ENCODE peak calls at places on chromosomes 1 and 21, in four cellular contexts. G is K562, W is HepG2, B is H1. J is an unnamed sample.

GRCh38 chr1:234924450-234925355 is 203.9 kb downstream of the TOMM20 start:
- DNase-seq in B (no peak), W (no peak), G (no peak), J (no peak)

GRCh38 chr1:233019921-233020320 is 69.5 kb downstream of the NTPCR start:
- DNase-seq in W (no peak), B (no peak), G (no peak), J (no peak)

GRCh38 chr1:100423832-100424337 is 71.6 kb downstream of the CDC14A start:
- DNase-seq in G (no peak), W (no peak), B (no peak), J (no peak)

GRCh38 chr1:199693724-199694123 is 333.8 kb upstream of the NR5A2 start:
- DNase-seq in G (no peak), B (no peak), W (no peak), J (no peak)

GRCh38 chr1:64195089-64195410 is 8.4 kb upstream of the UBE2U start:
- DNase-seq in B (no peak), G (no peak), W (no peak), J (no peak)

GRCh38 chr1:200179126-200179780 is 151.7 kb downstream of the NR5A2 start:
- DNase-seq in G (no peak), W (no peak), B (no peak), J (no peak)

GRCh38 chr1:29256979-29257804 is 20.9 kb downstream of the PTPRU start:
- DNase-seq in B (no peak), G (peak; percentile 37), W (no peak), J (no peak)

GRCh38 chr1:230327892-230328284 is 98.2 kb downstream of the PGBD5 start:
- DNase-seq in W (no peak), G (peak; percentile 49), B (no peak), J (no peak)

GRCh38 chr1:114660250-114660649 is 9.6 kb downstream of the DENND2C start:
- DNase-seq in G (no peak), B (no peak), W (no peak), J (no peak)

GRCh38 chr1:4328402-4329071 is 325.9 kb upstream of the AJAP1 start:
- DNase-seq in G (peak; percentile 26), W (no peak), B (no peak), J (no peak)

GRCh38 chr1:235326719-235327558 is 1.0 kb downstream of the ARID4B start:
- DNase-seq in B (peak; percentile 66), W (peak; percentile 21), G (peak; percentile 78), J (no peak)

GRCh38 chr1:225882008-225882698 is at the start of gene TMEM63A:
- DNase-seq in W (peak; percentile 82), G (peak; percentile 95), B (peak; percentile 96), J (peak; percentile 64)

GRCh38 chr1:210683403-210684047 is 354.8 kb downstream of the HHAT start:
- DNase-seq in W (no peak), B (no peak), G (no peak), J (no peak)

GRCh38 chr1:199550384-199551067 is 477.0 kb upstream of the NR5A2 start:
- DNase-seq in G (no peak), W (no peak), B (no peak), J (no peak)

GRCh38 chr1:216670118-216670870 is 52.9 kb downstream of the ESRRG start:
- DNase-seq in G (no peak), W (peak; percentile 2), B (no peak), J (no peak)

GRCh38 chr1:161044535-161044907 is 1.3 kb downstream of the USF1 start:
- DNase-seq in W (no peak), G (no peak), B (no peak), J (no peak)

GRCh38 chr21:43919871-43920801 is 55.1 kb downstream of the AGPAT3 start:
- DNase-seq in G (no peak), B (peak; percentile 45), W (no peak), J (no peak)

GRCh38 chr1:11563560-11564069 is 84.7 kb downstream of the DISP3 start:
- DNase-seq in W (no peak), G (peak; percentile 30), B (no peak), J (no peak)

GRCh38 chr1:96808186-96808585 is 86.6 kb downstream of the PTBP2 start:
- DNase-seq in B (no peak), W (no peak), G (peak; percentile 17), J (no peak)

GRCh38 chr1:87329756-87330200 is 1.1 kb downstream of the LMO4 start:
- DNase-seq in B (no peak), W (no peak), G (no peak), J (no peak)
- TF ChIP-seq FOSL1 in B (no peak), W (no peak), G (no peak), J (no peak)

DNA sequence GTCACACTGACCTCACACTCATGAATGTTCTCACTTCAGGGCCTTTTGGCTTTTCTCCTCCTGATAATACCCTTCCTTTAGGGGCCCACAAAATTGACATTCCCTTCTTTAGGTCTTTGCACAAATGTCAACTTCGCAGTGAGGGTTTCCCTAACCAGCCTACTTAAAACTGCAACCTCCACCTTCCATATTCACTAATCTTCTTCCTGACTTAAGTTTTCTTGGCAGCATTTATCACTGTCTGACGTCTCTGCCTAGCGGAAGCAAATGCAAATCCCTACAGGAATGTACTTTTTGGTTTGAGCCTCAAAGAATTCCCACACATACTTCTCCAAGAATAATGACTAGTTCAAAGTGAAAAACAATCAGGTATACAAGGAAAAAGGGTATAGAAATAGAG is 32.8 kb downstream of the INTS7 start:
- DNase-seq in B (no peak), W (no peak), G (no peak), J (no peak)
- H3K4me1 ChIP-seq in B (no peaks in the 10 kb centered on the region), W (no peaks in the 10 kb centered on the region), G (no peaks in the 10 kb centered on the region), J (no peaks in the 10 kb centered on the region)

GRCh38 chr1:150233359-150234308 is 2.3 kb downstream of the ANP32E start:
- DNase-seq in W (no peak), B (peak; percentile 26), G (peak; percentile 33), J (no peak)
- TF ChIP-seq FOSL1 in W (no peak), B (no peak), G (no peak), J (no peak)

DNA sequence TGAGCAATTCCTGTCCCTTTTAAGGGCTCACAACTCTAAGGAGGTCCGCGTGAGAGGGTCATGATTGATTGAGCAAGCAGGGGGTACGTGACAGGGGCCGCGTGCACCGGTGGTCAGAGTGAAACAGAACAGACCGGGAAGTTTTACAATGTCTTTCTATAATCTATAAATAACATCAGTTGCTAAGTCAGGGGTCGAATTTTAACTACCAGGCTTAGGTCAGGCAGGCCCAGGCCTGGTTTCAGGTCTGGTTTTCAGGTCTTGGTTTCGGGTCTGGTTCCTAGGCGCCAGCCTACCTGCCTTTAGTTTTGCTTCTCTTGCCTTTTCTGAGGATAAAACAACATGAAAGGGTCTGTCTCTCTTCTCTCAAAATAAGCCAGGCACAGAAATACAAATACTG is 476.0 kb upstream of the CAMK1G start:
- DNase-seq in W (no peak), G (no peak), B (no peak), J (no peak)
- H3K4me1 ChIP-seq in W (no peaks in the 10 kb centered on the region), G (no peaks in the 10 kb centered on the region), B (peaks cover 2% of the 10 kb centered on the region), J (no peaks in the 10 kb centered on the region)

GRCh38 chr1:90325165-90325564 is 330.3 kb downstream of the ZNF326 start:
- DNase-seq in G (no peak), W (no peak), B (no peak), J (no peak)
- TF ChIP-seq FOSL1 in G (no peak), W (no peak), B (no peak), J (no peak)

GRCh38 chr1:151617995-151618394 is 6.1 kb downstream of the SNX27 start:
- DNase-seq in B (no peak), G (no peak), W (no peak), J (no peak)
- H3K4me1 ChIP-seq in B (no peaks in the 10 kb centered on the region), G (peaks cover 7% of the 10 kb centered on the region), W (peaks cover 71% of the 10 kb centered on the region), J (peaks cover 34% of the 10 kb centered on the region)

DNA sequence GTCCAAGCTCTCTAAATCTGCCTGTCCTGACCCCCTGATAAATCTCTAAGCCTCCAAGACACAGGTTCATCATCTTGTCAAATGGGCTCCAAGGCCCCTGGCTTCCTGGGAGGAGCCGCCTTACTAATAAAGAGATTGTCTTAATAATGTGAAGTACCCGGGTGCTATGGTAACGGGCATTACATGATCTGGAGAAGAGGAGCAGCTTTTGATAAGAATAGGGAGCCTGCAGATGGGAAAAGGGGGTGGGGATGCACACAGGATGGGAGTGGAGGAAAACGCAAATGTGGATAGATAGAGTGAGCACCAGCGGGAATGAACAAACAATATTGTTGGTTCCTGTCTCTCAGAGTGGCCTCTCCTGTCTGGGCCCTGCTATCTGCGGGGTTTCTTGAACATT is 11.9 kb upstream of the RXRG start:
- DNase-seq in B (no peak), W (no peak), G (no peak), J (no peak)
- TF ChIP-seq FOSL1 in B (no peak), W (no peak), G (no peak), J (no peak)

GRCh38 chr1:27538793-27539192 is 48.8 kb upstream of the WASF2 start:
- DNase-seq in B (no peak), G (peak; percentile 71), W (no peak), J (no peak)

GRCh38 chr1:27542463-27543273 is 52.7 kb upstream of the WASF2 start:
- DNase-seq in B (no peak), W (peak; percentile 93), G (peak; percentile 99), J (peak; percentile 99)

GRCh38 chr1:27536004-27536757 is 46.2 kb upstream of the WASF2 start:
- DNase-seq in W (no peak), B (no peak), G (no peak), J (no peak)

GRCh38 chr1:27536767-27537166 is 46.8 kb upstream of the WASF2 start:
- DNase-seq in G (no peak), B (peak; percentile 66), W (no peak), J (no peak)

GRCh38 chr1:27539901-27540861 is 50.2 kb upstream of the WASF2 start:
- DNase-seq in W (no peak), G (no peak), B (no peak), J (peak; percentile 81)
- H3K4me1 ChIP-seq in W (peaks cover 56% of the 10 kb centered on the region), G (peaks cover 81% of the 10 kb centered on the region), B (peaks cover 19% of the 10 kb centered on the region), J (peaks cover 80% of the 10 kb centered on the region)

DNA sequence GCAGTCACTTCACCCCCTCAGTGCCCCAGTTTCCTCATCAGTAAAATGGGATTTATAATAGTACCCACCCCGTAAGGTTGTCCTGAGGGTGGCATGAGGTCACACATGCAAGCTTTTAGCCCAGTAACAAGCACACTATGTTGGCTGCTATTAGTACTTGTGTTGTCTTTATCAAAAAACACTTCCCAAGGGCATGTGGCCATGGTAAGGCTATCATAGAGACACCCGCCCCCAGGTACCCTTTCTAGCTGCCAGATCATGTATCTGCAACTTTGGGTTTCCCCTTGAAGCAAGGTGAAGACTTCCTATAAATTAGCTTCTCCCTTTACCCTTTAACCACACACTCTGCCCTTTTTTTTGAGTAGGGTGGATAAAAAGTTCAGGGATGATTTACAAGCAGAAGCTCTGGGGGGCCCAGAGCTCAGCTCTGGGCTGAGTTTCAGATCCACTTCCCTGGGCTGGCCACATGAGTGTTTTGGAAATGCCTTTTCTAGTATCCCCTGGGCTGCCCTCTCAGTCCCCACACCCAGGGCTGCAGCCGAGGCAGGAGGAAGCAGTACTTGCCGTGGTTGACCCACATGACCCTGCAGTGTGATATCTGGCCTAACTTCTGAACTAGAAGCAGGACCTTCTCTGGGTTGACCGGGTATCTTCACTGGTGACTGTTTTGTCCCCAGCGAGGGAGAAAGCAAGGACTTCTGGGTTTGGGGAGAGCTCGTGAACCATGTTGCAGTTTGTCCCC is 2.0 kb downstream of the ZDHHC18 start:
- DNase-seq in G (peak; percentile 76), B (no peak), W (no peak), J (no peak)
- TF ChIP-seq FOSL1 in G (no peak), B (no peak), W (no peak), J (no peak)

GRCh38 chr1:8708259-8708658 is 109.2 kb downstream of the RERE start:
- DNase-seq in B (no peak), W (no peak), G (no peak), J (no peak)
- H3K4me1 ChIP-seq in B (no peaks in the 10 kb centered on the region), W (peaks cover 89% of the 10 kb centered on the region), G (peaks cover 3% of the 10 kb centered on the region), J (peaks cover 21% of the 10 kb centered on the region)